ENCODE peak calls at places on chromosomes 4 and X, in nine cellular contexts. X is EH; K is COR-L47; E is AG10803; U is left ventricle myocardium superior; C is dermis microvascular lymphatic vessel endothelial cell; D is T-cell; M is activated T-helper 1 cell treated with anti-CD3 and anti-CD28 coated beads, Interleukin-12 subunit alpha, Interleukin-12 subunit beta, Interleukin-2, Interleukin-4 antibody, amounts not matched to agents 30 ng/mL and 10 ng/mL and 1 ng/mL, durations not matched to agents 14 hours and 24 hours and 36 hours; W is activated CD8-positive, alpha-beta memory T cell treated with anti-CD3 and anti-CD28 coated beads for 4 hours. Q is an unnamed sample.

GRCh38 chr4:57080781-57081650 is 29.2 kb downstream of the IGFBP7 start:
- DNase-seq in X (peak; percentile 100), K (no peak), E (peak; percentile 96), U (no peak), C (peak; percentile 97), D (no peak), M (no peak), W (no peak), Q (no peak)

GRCh38 chrX:103446665-103447302 is 70.4 kb downstream of the BEX3 start:
- DNase-seq in X (peak; percentile 59), K (no peak), E (peak; percentile 51), U (no peak), C (peak; percentile 42), D (no peak), M (no peak), W (no peak), Q (no peak)

GRCh38 chrX:51814066-51814465 is 70.8 kb downstream of the GSPT2 start:
- DNase-seq in X (no peak), K (no peak), E (no peak), U (no peak), C (no peak), D (no peak), M (no peak), W (no peak), Q (no peak)

GRCh38 chrX:26070882-26071281 is 67.3 kb upstream of the MAGEB18 start:
- DNase-seq in X (no peak), K (no peak), E (no peak), U (no peak), C (no peak), D (no peak), M (no peak), W (no peak), Q (no peak)

GRCh38 chr4:85825937-85826678 is 351.2 kb downstream of the ARHGAP24 start:
- DNase-seq in X (peak; percentile 83), K (peak; percentile 35), E (peak; percentile 82), U (no peak), C (peak; percentile 63), D (no peak), M (no peak), W (no peak), Q (peak; percentile 44)

GRCh38 chr4:19074061-19074460 is 1052.5 kb upstream of the LCORL start:
- DNase-seq in X (no peak), K (no peak), E (no peak), U (no peak), C (no peak), D (no peak), M (no peak), W (no peak), Q (no peak)

GRCh38 chr4:81454498-81454897 is 17.2 kb downstream of the RASGEF1B start:
- DNase-seq in X (no peak), K (no peak), E (no peak), U (no peak), C (no peak), D (no peak), M (no peak), W (peak; percentile 17), Q (no peak)

GRCh38 chr4:111630705-111631104 is 514.5 kb upstream of the FAM241A start:
- DNase-seq in X (peak; percentile 52), K (peak; percentile 72), E (peak; percentile 52), U (no peak), C (peak; percentile 27), D (no peak), M (no peak), W (no peak), Q (no peak)

GRCh38 chr4:24795666-24796381 is 451 bp downstream of the SOD3 start:
- DNase-seq in X (no peak), K (no peak), E (no peak), U (peak; percentile 28), C (no peak), D (no peak), M (no peak), W (no peak), Q (no peak)

GRCh38 chr4:168183717-168184571 is 91.6 kb downstream of the ANXA10 start:
- DNase-seq in X (peak; percentile 47), K (no peak), E (peak; percentile 43), U (no peak), C (peak; percentile 43), D (no peak), M (no peak), W (no peak), Q (no peak)

GRCh38 chr4:81647388-81647787 is 175.7 kb upstream of the RASGEF1B start:
- DNase-seq in X (no peak), K (no peak), E (no peak), U (no peak), C (no peak), D (no peak), M (no peak), W (no peak), Q (no peak)

Q was measured in WERI-Rb-1.